ENCODE peak calls at places on chromosomes 16 and 17, in five cellular contexts. E, M, P, I and Z are unnamed samples.

GRCh38 chr16:22031483-22032083 is 23.7 kb downstream of the MOSMO start:
- DNase-seq in E (no peak), M (no peak), P (no peak), I (no peak), Z (no peak)

GRCh38 chr17:46978489-46979022 is 497 bp downstream of the RPRML start:
- DNase-seq in E (no peak), M (no peak), P (no peak), I (peak), Z (no peak)

GRCh38 chr16:88617268-88618031 is 20.9 kb upstream of the IL17C start:
- DNase-seq in E (no peak), M (peak), P (no peak), I (no peak), Z (no peak)

GRCh38 chr16:71674229-71674628 is 48.2 kb downstream of the MARVELD3 start:
- DNase-seq in E (no peak), M (no peak), P (no peak), I (no peak), Z (no peak)

GRCh38 chr17:66945451-66945850 is 19.1 kb upstream of the CACNG4 start:
- DNase-seq in E (peak), M (no peak), P (no peak), I (no peak), Z (no peak)

GRCh38 chr17:4420692-4421131 is 13.0 kb upstream of the SPNS3 start:
- DNase-seq in E (peak), M (no peak), P (peak), I (peak), Z (no peak)

GRCh38 chr17:9802294-9802693 is 10.9 kb upstream of the DHRS7C start:
- DNase-seq in E (peak), M (no peak), P (no peak), I (peak), Z (no peak)

GRCh38 chr16:85570213-85570734 is 42.8 kb upstream of the GSE1 start:
- DNase-seq in E (no peak), M (no peak), P (no peak), I (no peak), Z (no peak)

GRCh38 chr16:29809850-29810698 is 1.9 kb upstream of the PRRT2 start:
- DNase-seq in E (no peak), M (no peak), P (no peak), I (peak), Z (no peak)